ENCODE peak calls at places on chromosome 11, in four cellular contexts. Q is HCT116, L is K562, K is H1. V is an unnamed sample.

GRCh38 chr11:106520146-106520912 is 442.9 kb downstream of the AASDHPPT start:
- DNase-seq in Q (no peak), K (no peak), L (no peak), V (no peak)

GRCh38 chr11:114318361-114318760 is 22.2 kb downstream of the NNMT start:
- DNase-seq in L (no peak), Q (no peak), K (no peak), V (no peak)

GRCh38 chr11:19670030-19670761 is 42.4 kb upstream of the NAV2 start:
- DNase-seq in K (no peak), L (no peak), Q (peak), V (no peak)

GRCh38 chr11:68810164-68810563 is 31.6 kb downstream of the CPT1A start:
- DNase-seq in Q (no peak), K (no peak), L (no peak), V (no peak)

GRCh38 chr11:41457216-41458014 is 2.0 kb downstream of the LRRC4C start:
- DNase-seq in Q (no peak), L (no peak), K (no peak), V (no peak)

GRCh38 chr11:103805688-103806009 is 230.8 kb upstream of the DDI1 start:
- DNase-seq in Q (no peak), K (no peak), L (no peak), V (no peak)

GRCh38 chr11:72072348-72072747 is 8.0 kb downstream of the NUMA1 start:
- DNase-seq in K (no peak), Q (peak), L (no peak), V (no peak)

GRCh38 chr11:70420008-70420464 is 21.7 kb downstream of the CTTN start:
- DNase-seq in L (peak), K (no peak), Q (no peak), V (no peak)

GRCh38 chr11:77202941-77203900 is 75.2 kb downstream of the MYO7A start:
- DNase-seq in K (no peak), Q (no peak), L (no peak), V (no peak)

GRCh38 chr11:64647019-64647805 is 56.2 kb downstream of the SLC22A12 start:
- DNase-seq in L (no peak), Q (no peak), K (no peak), V (no peak)
- TF ChIP-seq JUND in L (no peak), Q (no peak), K (no peak), V (no peak)

GRCh38 chr11:62445314-62445740 is 26.5 kb downstream of the SCGB1A1 start:
- DNase-seq in Q (no peak), K (no peak), L (no peak), V (no peak)
- TF ChIP-seq JUND in Q (no peak), K (no peak), L (no peak), V (no peak)

GRCh38 chr11:11982461-11982860 is 26.0 kb downstream of the DKK3 start:
- DNase-seq in Q (no peak), K (no peak), L (no peak), V (no peak)

GRCh38 chr11:11980841-11981308 is 27.6 kb downstream of the DKK3 start:
- DNase-seq in K (no peak), Q (no peak), L (no peak), V (no peak)

GRCh38 chr11:11980200-11980599 is 28.2 kb downstream of the DKK3 start:
- DNase-seq in K (no peak), L (no peak), Q (no peak), V (no peak)

GRCh38 chr11:11981840-11982239 is 26.6 kb downstream of the DKK3 start:
- DNase-seq in Q (no peak), K (no peak), L (no peak), V (no peak)

GRCh38 chr11:11981364-11981763 is 27.1 kb downstream of the DKK3 start:
- DNase-seq in Q (no peak), K (no peak), L (no peak), V (no peak)
- TF ChIP-seq JUND in Q (no peak), K (no peak), L (no peak), V (no peak)

GRCh38 chr11:9629064-9629463 is 34.8 kb upstream of the SWAP70 start:
- DNase-seq in K (no peak), Q (no peak), L (no peak), V (no peak)
- TF ChIP-seq JUND in K (no peak), Q (no peak), L (no peak), V (no peak)

GRCh38 chr11:134312223-134312622 is 19.6 kb upstream of the GLB1L2 start:
- DNase-seq in K (no peak), Q (no peak), L (no peak), V (no peak)
- TF ChIP-seq JUND in K (no peak), Q (no peak), L (no peak), V (no peak)

DNA sequence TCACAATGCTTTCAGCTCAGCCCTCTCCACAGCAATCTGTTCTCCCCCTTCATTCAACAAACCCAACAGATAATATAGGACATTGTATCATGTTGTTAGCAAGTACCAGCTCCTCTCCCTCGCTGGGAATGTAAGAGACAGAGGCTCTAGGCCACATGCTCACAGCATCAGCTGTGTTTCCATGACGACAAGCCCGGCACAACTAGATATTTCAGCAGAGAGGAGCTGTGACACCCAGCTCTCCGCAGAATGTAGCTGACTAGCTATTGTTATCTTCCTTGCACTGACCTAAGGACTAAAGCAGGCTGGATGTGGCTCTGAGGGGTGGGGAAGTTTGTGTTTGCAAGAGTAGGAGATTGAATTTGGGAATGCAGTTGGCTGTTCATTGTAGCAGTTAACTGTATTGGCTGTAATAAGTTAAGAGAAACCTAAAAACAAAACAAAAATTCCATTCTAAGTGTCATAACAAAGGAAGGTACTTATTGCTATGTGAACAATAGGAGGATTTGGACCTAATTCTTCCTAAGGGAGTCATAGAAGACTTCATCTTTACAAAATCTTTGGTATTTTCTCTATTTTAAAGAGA is 28.0 kb upstream of the RRAS2 start:
- DNase-seq in Q (no peak), L (no peak), K (peak), V (no peak)
- TF ChIP-seq JUND in Q (no peak), L (no peak), K (no peak), V (no peak)